ENCODE peak calls at places on chromosomes 2 and 18, in five cellular contexts. One of them, this sample, is unnamed.

GRCh38 chr2:29281086-29281485 is 165.9 kb downstream of the CLIP4 start:
- DNase-seq in AG04450: no peak
- DNase-seq in coronary artery: peak; percentile 60
- DNase-seq in IMR-90: no peak
- DNase-seq in tibial nerve: no peak
- DNase-seq in this sample: no peak

GRCh38 chr2:183919167-183919566 is 679.2 kb upstream of the ZNF804A start:
- DNase-seq in AG04450: no peak
- DNase-seq in coronary artery: no peak
- DNase-seq in IMR-90: no peak
- DNase-seq in tibial nerve: no peak
- DNase-seq in this sample: no peak

GRCh38 chr2:213150315-213150951 is 979 bp downstream of the IKZF2 start:
- DNase-seq in AG04450: no peak
- DNase-seq in coronary artery: no peak
- DNase-seq in IMR-90: peak; percentile 13
- DNase-seq in tibial nerve: no peak
- DNase-seq in this sample: peak; percentile 20

GRCh38 chr2:172995323-172996244 is 80.1 kb upstream of the MAP3K20 start:
- DNase-seq in AG04450: peak; percentile 87
- DNase-seq in coronary artery: no peak
- DNase-seq in IMR-90: peak; percentile 91
- DNase-seq in tibial nerve: no peak
- DNase-seq in this sample: peak; percentile 96

GRCh38 chr2:134933732-134934131 is 15.1 kb downstream of the CCNT2 start:
- DNase-seq in AG04450: no peak
- DNase-seq in coronary artery: no peak
- DNase-seq in IMR-90: no peak
- DNase-seq in tibial nerve: no peak
- DNase-seq in this sample: no peak

GRCh38 chr2:88967844-88968243 is 276.4 kb downstream of the RPIA start:
- DNase-seq in AG04450: no peak
- DNase-seq in coronary artery: no peak
- DNase-seq in IMR-90: no peak
- DNase-seq in tibial nerve: no peak
- DNase-seq in this sample: peak; percentile 3

GRCh38 chr2:224749136-224749535 is 33.0 kb upstream of the CCDC195 start:
- DNase-seq in AG04450: no peak
- DNase-seq in coronary artery: no peak
- DNase-seq in IMR-90: no peak
- DNase-seq in tibial nerve: no peak
- DNase-seq in this sample: no peak

GRCh38 chr2:207408086-207408794 is 121.5 kb upstream of the CREB1 start:
- DNase-seq in AG04450: no peak
- DNase-seq in coronary artery: no peak
- DNase-seq in IMR-90: no peak
- DNase-seq in tibial nerve: no peak
- DNase-seq in this sample: peak; percentile 49

GRCh38 chr2:23153484-23153883 is 231.5 kb upstream of the KLHL29 start:
- DNase-seq in AG04450: no peak
- DNase-seq in coronary artery: no peak
- DNase-seq in IMR-90: no peak
- DNase-seq in tibial nerve: no peak
- DNase-seq in this sample: no peak

GRCh38 chr2:80303006-80303741 is 1.4 kb downstream of the LRRTM1 start:
- DNase-seq in AG04450: no peak
- DNase-seq in coronary artery: no peak
- DNase-seq in IMR-90: no peak
- DNase-seq in tibial nerve: no peak
- DNase-seq in this sample: no peak
- H3K4me3 ChIP-seq in AG04450: no peak overlapping the region
- H3K4me3 ChIP-seq in coronary artery: peak overlapping the region; percentile 51
- H3K4me3 ChIP-seq in IMR-90: no peak overlapping the region
- H3K4me3 ChIP-seq in tibial nerve: peak overlapping the region; percentile 17
- H3K4me3 ChIP-seq in this sample: no peak overlapping the region

DNA sequence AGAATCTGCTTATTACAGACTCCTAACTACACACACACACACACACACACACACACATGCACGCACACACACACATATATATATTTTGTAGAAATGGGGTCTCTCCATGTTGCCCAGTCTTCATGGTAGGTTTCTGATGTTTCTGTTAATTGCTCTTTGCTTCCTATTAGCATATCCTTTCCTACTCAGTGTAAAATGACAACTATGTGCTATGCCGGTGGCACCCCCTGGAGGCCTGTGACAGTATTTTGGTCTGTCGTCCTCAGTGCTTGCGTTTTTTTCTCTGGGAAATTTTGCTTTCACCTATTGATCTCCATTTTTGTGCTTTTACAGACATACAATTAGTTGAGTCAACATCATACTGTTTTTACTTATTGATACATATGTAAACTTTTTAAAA is 322.1 kb downstream of the LRRTM1 start:
- DNase-seq in AG04450: no peak
- DNase-seq in coronary artery: no peak
- DNase-seq in IMR-90: no peak
- DNase-seq in tibial nerve: no peak
- DNase-seq in this sample: no peak
- TF ChIP-seq CTCF in AG04450: peak; percentile 45
- TF ChIP-seq CTCF in coronary artery: no peak
- TF ChIP-seq CTCF in IMR-90: peak; percentile 29
- TF ChIP-seq CTCF in tibial nerve: no peak
- TF ChIP-seq CTCF in this sample: peak; percentile 45

GRCh38 chr18:13362617-13363016 is 144.1 kb downstream of the LDLRAD4 start:
- DNase-seq in AG04450: no peak
- DNase-seq in coronary artery: no peak
- DNase-seq in IMR-90: no peak
- DNase-seq in tibial nerve: no peak
- DNase-seq in this sample: no peak

GRCh38 chr18:13366541-13366940 is 148.0 kb downstream of the LDLRAD4 start:
- DNase-seq in AG04450: no peak
- DNase-seq in coronary artery: no peak
- DNase-seq in IMR-90: no peak
- DNase-seq in tibial nerve: no peak
- DNase-seq in this sample: no peak

GRCh38 chr18:13366131-13366530 is 147.6 kb downstream of the LDLRAD4 start:
- DNase-seq in AG04450: no peak
- DNase-seq in coronary artery: no peak
- DNase-seq in IMR-90: no peak
- DNase-seq in tibial nerve: no peak
- DNase-seq in this sample: no peak

GRCh38 chr18:13366977-13367892 is 148.7 kb downstream of the LDLRAD4 start:
- DNase-seq in AG04450: no peak
- DNase-seq in coronary artery: peak; percentile 63
- DNase-seq in IMR-90: no peak
- DNase-seq in tibial nerve: no peak
- DNase-seq in this sample: no peak

DNA sequence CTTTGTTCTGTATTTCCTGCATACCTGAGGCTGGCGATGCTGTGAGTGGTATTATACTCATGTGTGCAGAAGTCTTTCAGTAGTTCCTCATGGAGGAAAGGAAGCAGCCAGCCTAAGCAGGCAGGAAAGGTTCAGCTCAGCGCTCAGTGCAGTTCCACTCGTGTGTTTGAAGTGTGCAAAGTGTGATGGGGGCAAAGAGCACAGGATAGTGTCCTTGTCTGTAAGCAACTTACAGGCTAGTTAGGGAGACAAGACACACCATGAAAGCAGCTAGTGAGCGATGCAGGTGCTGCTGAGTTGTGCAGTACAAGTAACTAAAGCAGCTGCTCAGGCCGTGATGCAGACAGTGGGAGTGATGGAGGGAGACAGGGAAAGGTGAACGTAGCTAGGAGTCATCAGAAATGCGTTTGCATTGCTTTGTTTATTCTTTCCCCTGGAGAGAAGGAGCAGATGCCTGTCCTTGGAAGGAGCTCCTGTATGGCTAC is 146.2 kb downstream of the LDLRAD4 start:
- DNase-seq in AG04450: no peak
- DNase-seq in coronary artery: no peak
- DNase-seq in IMR-90: no peak
- DNase-seq in tibial nerve: no peak
- DNase-seq in this sample: no peak
- H3K4me3 ChIP-seq in AG04450: no peak overlapping the region
- H3K4me3 ChIP-seq in coronary artery: no peak overlapping the region
- H3K4me3 ChIP-seq in IMR-90: no peak overlapping the region
- H3K4me3 ChIP-seq in tibial nerve: no peak overlapping the region
- H3K4me3 ChIP-seq in this sample: no peak overlapping the region

GRCh38 chr2:234670804-234671203 is 173.9 kb upstream of the ARL4C start:
- DNase-seq in AG04450: no peak
- DNase-seq in coronary artery: no peak
- DNase-seq in IMR-90: no peak
- DNase-seq in tibial nerve: no peak
- DNase-seq in this sample: no peak

GRCh38 chr2:234669001-234669400 is 172.1 kb upstream of the ARL4C start:
- DNase-seq in AG04450: no peak
- DNase-seq in coronary artery: no peak
- DNase-seq in IMR-90: no peak
- DNase-seq in tibial nerve: no peak
- DNase-seq in this sample: no peak

GRCh38 chr2:234671231-234671630 is 174.3 kb upstream of the ARL4C start:
- DNase-seq in AG04450: no peak
- DNase-seq in coronary artery: no peak
- DNase-seq in IMR-90: no peak
- DNase-seq in tibial nerve: no peak
- DNase-seq in this sample: no peak

GRCh38 chr2:234670052-234670451 is 173.2 kb upstream of the ARL4C start:
- DNase-seq in AG04450: no peak
- DNase-seq in coronary artery: no peak
- DNase-seq in IMR-90: peak; percentile 94
- DNase-seq in tibial nerve: no peak
- DNase-seq in this sample: peak; percentile 84

GRCh38 chr2:234669611-234670010 is 172.7 kb upstream of the ARL4C start:
- DNase-seq in AG04450: no peak
- DNase-seq in coronary artery: no peak
- DNase-seq in IMR-90: no peak
- DNase-seq in tibial nerve: no peak
- DNase-seq in this sample: no peak
- TF ChIP-seq CTCF in AG04450: peak; percentile 17
- TF ChIP-seq CTCF in coronary artery: no peak
- TF ChIP-seq CTCF in IMR-90: no peak
- TF ChIP-seq CTCF in tibial nerve: no peak
- TF ChIP-seq CTCF in this sample: no peak

GRCh38 chr2:181104512-181105121 is 124.2 kb downstream of the UBE2E3 start:
- DNase-seq in AG04450: peak; percentile 46
- DNase-seq in coronary artery: no peak
- DNase-seq in IMR-90: peak; percentile 76
- DNase-seq in tibial nerve: no peak
- DNase-seq in this sample: peak; percentile 74
- H3K4me3 ChIP-seq in AG04450: no peak overlapping the region
- H3K4me3 ChIP-seq in coronary artery: no peak overlapping the region
- H3K4me3 ChIP-seq in IMR-90: no peak overlapping the region
- H3K4me3 ChIP-seq in tibial nerve: no peak overlapping the region
- H3K4me3 ChIP-seq in this sample: no peak overlapping the region

DNA sequence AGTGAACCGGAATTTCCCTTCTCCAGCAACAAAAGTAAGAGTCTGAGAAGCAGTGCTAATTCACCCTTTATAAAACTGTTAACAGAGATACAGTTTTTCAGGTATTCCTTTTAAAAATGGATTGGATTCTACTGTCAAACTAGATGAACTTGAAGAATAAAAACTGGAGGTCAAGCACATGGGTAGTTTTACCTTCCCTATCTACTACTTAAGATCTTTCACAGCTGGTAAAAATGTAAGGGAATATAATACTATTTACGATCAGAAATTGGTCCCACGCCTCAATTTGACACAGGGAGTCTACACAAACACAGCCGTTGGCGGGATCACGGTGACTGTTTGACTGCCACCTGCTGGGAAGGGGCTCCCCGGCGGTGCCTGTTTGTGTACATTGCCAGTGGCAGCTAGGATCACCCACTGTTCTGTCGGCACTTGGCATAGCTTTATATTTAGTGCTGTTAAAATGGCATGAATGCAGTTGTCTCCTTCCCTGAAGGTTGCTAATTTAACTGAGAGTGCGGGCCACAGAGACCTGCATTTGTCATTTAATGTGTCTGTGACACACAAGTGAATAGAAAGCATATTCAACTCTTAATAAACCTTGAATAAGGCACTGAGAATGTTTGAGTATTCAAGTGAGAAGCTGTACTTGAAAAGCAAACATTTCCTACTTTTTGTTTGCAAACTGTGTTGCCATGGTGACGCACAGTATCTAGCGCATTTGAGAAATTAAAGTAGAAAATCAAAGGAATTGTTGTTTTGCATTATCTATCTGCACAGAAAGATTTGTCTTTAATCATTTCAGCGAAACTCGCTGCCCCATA is 59.6 kb downstream of the ABCG8 start:
- DNase-seq in AG04450: no peak
- DNase-seq in coronary artery: no peak
- DNase-seq in IMR-90: peak; percentile 8
- DNase-seq in tibial nerve: no peak
- DNase-seq in this sample: no peak
- TF ChIP-seq CTCF in AG04450: peak; percentile 28
- TF ChIP-seq CTCF in coronary artery: no peak
- TF ChIP-seq CTCF in IMR-90: no peak
- TF ChIP-seq CTCF in tibial nerve: no peak
- TF ChIP-seq CTCF in this sample: peak; percentile 10

GRCh38 chr2:70992945-70993688 is 1.6 kb downstream of the TEX261 start:
- DNase-seq in AG04450: no peak
- DNase-seq in coronary artery: no peak
- DNase-seq in IMR-90: no peak
- DNase-seq in tibial nerve: no peak
- DNase-seq in this sample: no peak

GRCh38 chr2:70994445-70995226 is at the start of gene TEX261:
- DNase-seq in AG04450: peak; percentile 43
- DNase-seq in coronary artery: peak; percentile 93
- DNase-seq in IMR-90: peak; percentile 71
- DNase-seq in tibial nerve: peak; percentile 71
- DNase-seq in this sample: peak; percentile 84

GRCh38 chr2:70994055-70994444 is 623 bp downstream of the TEX261 start:
- DNase-seq in AG04450: no peak
- DNase-seq in coronary artery: no peak
- DNase-seq in IMR-90: peak; percentile 8
- DNase-seq in tibial nerve: no peak
- DNase-seq in this sample: no peak

GRCh38 chr2:70993689-70993986 is 1.0 kb downstream of the TEX261 start:
- DNase-seq in AG04450: no peak
- DNase-seq in coronary artery: no peak
- DNase-seq in IMR-90: no peak
- DNase-seq in tibial nerve: no peak
- DNase-seq in this sample: no peak

DNA sequence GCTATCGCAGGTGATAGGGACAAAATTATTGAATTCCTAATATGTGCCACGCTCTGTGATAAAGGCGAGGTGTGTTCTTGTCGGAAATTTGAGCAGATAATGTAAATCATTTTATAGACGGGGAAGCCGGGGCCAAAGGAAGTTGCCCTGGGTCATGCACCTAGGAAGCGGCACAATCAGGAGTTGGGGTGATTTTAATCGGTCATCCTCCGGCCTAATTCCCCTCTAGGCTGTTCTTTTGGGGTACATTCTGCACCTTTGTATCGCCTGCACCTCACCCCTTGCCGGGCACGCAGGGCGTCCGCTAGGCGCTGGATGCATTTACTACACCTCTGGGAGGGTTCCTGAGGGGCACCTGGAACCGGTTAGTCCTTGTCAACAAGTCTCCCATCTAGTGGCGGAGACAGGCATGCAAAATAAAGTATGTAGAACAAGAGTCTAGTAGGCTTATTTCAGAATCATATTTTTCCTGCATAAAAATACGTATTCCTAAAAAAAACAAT is 605 bp upstream of the TEX261 start:
- DNase-seq in AG04450: no peak
- DNase-seq in coronary artery: peak; percentile 69
- DNase-seq in IMR-90: peak; percentile 17
- DNase-seq in tibial nerve: no peak
- DNase-seq in this sample: peak; percentile 35
- H3K4me3 ChIP-seq in AG04450: peak overlapping the region; percentile 78
- H3K4me3 ChIP-seq in coronary artery: peak overlapping the region; percentile 90
- H3K4me3 ChIP-seq in IMR-90: peak overlapping the region; percentile 58
- H3K4me3 ChIP-seq in tibial nerve: peak overlapping the region; percentile 97
- H3K4me3 ChIP-seq in this sample: peak overlapping the region; percentile 76

GRCh38 chr18:25310045-25310444 is 41.9 kb downstream of the ZNF521 start:
- DNase-seq in AG04450: no peak
- DNase-seq in coronary artery: no peak
- DNase-seq in IMR-90: peak; percentile 80
- DNase-seq in tibial nerve: no peak
- DNase-seq in this sample: peak; percentile 40
- TF ChIP-seq CTCF in AG04450: peak; percentile 29
- TF ChIP-seq CTCF in coronary artery: no peak
- TF ChIP-seq CTCF in IMR-90: peak; percentile 31
- TF ChIP-seq CTCF in tibial nerve: no peak
- TF ChIP-seq CTCF in this sample: peak; percentile 20